ENCODE peak calls at places on chromosome 14, in ten cellular contexts. K is astrocyte of the spinal cord; G is HL-60; S is ureter; B is EL; I is NCI-H446; X is right atrium auricular region; Z is activated effector memory CD4-positive, alpha-beta T cell treated with anti-CD3 and anti-CD28 coated beads, Interleukin-2, amount 50 U/mL, for 16 hours; Q is T-cell; C is non-pigmented ciliary epithelial cell. A is an unnamed sample.

GRCh38 chr14:60922050-60922449 is 58.8 kb downstream of the TRMT5 start:
- DNase-seq in K (peak), Q (no peak), G (no peak), C (no peak), S (no peak), X (no peak), I (no peak), B (peak), Z (no peak), A (no peak)

GRCh38 chr14:105197274-105197673 is 16.2 kb upstream of the NUDT14 start:
- DNase-seq in Q (no peak), X (peak), B (peak), G (peak), K (no peak), I (no peak), Z (no peak), C (no peak), S (no peak), A (no peak)

GRCh38 chr14:84969501-84969900 is 560.4 kb upstream of the FLRT2 start:
- DNase-seq in B (peak), G (no peak), I (no peak), S (no peak), C (no peak), Q (no peak), Z (no peak), X (no peak), K (no peak), A (no peak)

GRCh38 chr14:92932448-92933395 is 9.8 kb downstream of the CHGA start:
- DNase-seq in K (no peak), X (no peak), Z (no peak), B (no peak), G (no peak), S (no peak), I (no peak), C (no peak), Q (no peak), A (no peak)

GRCh38 chr14:34018125-34018524 is 67.3 kb upstream of the EGLN3 start:
- DNase-seq in G (no peak), B (no peak), X (no peak), I (no peak), Z (no peak), S (no peak), Q (no peak), C (no peak), K (no peak), A (no peak)

GRCh38 chr14:71175491-71175890 is 268.2 kb downstream of the PCNX1 start:
- DNase-seq in C (no peak), Z (no peak), K (no peak), B (no peak), X (no peak), G (no peak), I (no peak), Q (no peak), S (peak), A (no peak)

GRCh38 chr14:88516742-88517418 is 37.9 kb downstream of the PTPN21 start:
- DNase-seq in G (no peak), C (no peak), K (no peak), X (no peak), B (no peak), Z (no peak), S (no peak), Q (no peak), I (no peak), A (no peak)

GRCh38 chr14:61503167-61503801 is 181.9 kb downstream of the PRKCH start:
- DNase-seq in K (peak), X (no peak), Q (peak), S (no peak), G (no peak), B (no peak), I (no peak), Z (peak), C (no peak), A (no peak)

GRCh38 chr14:104424406-104425072 is 155.0 kb upstream of the C14orf180 start:
- DNase-seq in I (peak), K (no peak), Z (no peak), B (no peak), C (no peak), S (no peak), X (peak), Q (no peak), G (no peak), A (no peak)

GRCh38 chr14:52801014-52801708 is 9.8 kb upstream of the GNPNAT1 start:
- DNase-seq in Q (no peak), C (peak), K (peak), Z (no peak), B (peak), X (no peak), G (no peak), S (no peak), I (no peak), A (peak)

GRCh38 chr14:100391777-100392176 is 68.6 kb downstream of the SLC25A47 start:
- DNase-seq in X (no peak), K (no peak), G (no peak), B (no peak), Q (no peak), S (no peak), I (no peak), Z (no peak), C (no peak), A (no peak)

GRCh38 chr14:73168691-73169090 is 32.4 kb downstream of the PSEN1 start:
- DNase-seq in I (no peak), Z (no peak), Q (no peak), K (no peak), G (no peak), S (no peak), X (no peak), B (no peak), C (no peak), A (no peak)

GRCh38 chr14:35277179-35277578 is 15.0 kb upstream of the PSMA6 start:
- DNase-seq in S (no peak), Q (no peak), B (no peak), G (no peak), C (no peak), X (no peak), Z (no peak), I (no peak), K (no peak), A (no peak)

GRCh38 chr14:97275276-97275675 is 478.1 kb downstream of the VRK1 start:
- DNase-seq in G (no peak), S (no peak), Q (no peak), X (no peak), I (no peak), K (no peak), Z (no peak), B (no peak), C (no peak), A (no peak)

GRCh38 chr14:104105822-104106470 is 20.4 kb downstream of the ASPG start:
- DNase-seq in S (no peak), K (no peak), C (no peak), X (no peak), G (no peak), I (no peak), Z (peak), Q (no peak), B (no peak), A (peak)

GRCh38 chr14:89401783-89402182 is 15.2 kb downstream of the FOXN3 start:
- DNase-seq in K (no peak), B (no peak), Q (no peak), C (no peak), G (no peak), Z (no peak), I (no peak), S (no peak), X (no peak), A (no peak)

GRCh38 chr14:32938719-32939253 is at the start of gene NPAS3:
- DNase-seq in G (no peak), Z (no peak), S (no peak), I (no peak), Q (no peak), C (no peak), B (no peak), K (no peak), X (no peak), A (no peak)

GRCh38 chr14:67268456-67269115 is 27.4 kb downstream of the PALS1 start:
- DNase-seq in I (no peak), B (no peak), G (no peak), K (no peak), X (no peak), C (no peak), Z (no peak), S (no peak), Q (no peak), A (no peak)

GRCh38 chr14:101248840-101249675 is 312.2 kb upstream of the DIO3 start:
- DNase-seq in C (no peak), Z (peak), G (no peak), I (no peak), Q (no peak), X (peak), B (no peak), S (no peak), K (no peak), A (no peak)

GRCh38 chr14:56247495-56248087 is 129.4 kb downstream of the PELI2 start:
- DNase-seq in K (peak), G (no peak), Z (no peak), S (no peak), C (no peak), X (no peak), Q (no peak), B (no peak), I (no peak), A (no peak)

GRCh38 chr14:97408937-97409860 is 612.0 kb downstream of the VRK1 start:
- DNase-seq in B (no peak), K (no peak), I (no peak), S (no peak), Z (peak), C (no peak), X (no peak), G (no peak), Q (no peak), A (no peak)

GRCh38 chr14:23556700-23557440 is 799 bp downstream of the THTPA start:
- DNase-seq in Q (no peak), C (no peak), I (no peak), Z (no peak), K (no peak), S (no peak), X (no peak), G (peak), B (peak), A (no peak)

GRCh38 chr14:77346495-77346894 is 25.7 kb downstream of the GSTZ1 start:
- DNase-seq in S (no peak), I (no peak), C (no peak), G (no peak), B (no peak), Z (no peak), K (no peak), X (no peak), Q (no peak), A (no peak)

A was measured in ascending aorta.